ENCODE peak calls at places on chromosomes 4 and X, in four cellular contexts. One of them, this sample, is unnamed.

GRCh38 chr4:168634276-168634802 is 137.5 kb downstream of the PALLD start:
- DNase-seq in dorsolateral prefrontal cortex: no peak
- DNase-seq in spleen: no peak
- DNase-seq in left lung: no peak
- DNase-seq in this sample: peak; percentile 83

GRCh38 chrX:54564942-54565341 is 34.9 kb downstream of the GNL3L start:
- DNase-seq in spleen: no peak
- DNase-seq in left lung: no peak
- DNase-seq in dorsolateral prefrontal cortex: no peak
- DNase-seq in this sample: no peak

GRCh38 chr4:177005801-177006230 is 213.1 kb upstream of the VEGFC start:
- DNase-seq in left lung: no peak
- DNase-seq in spleen: no peak
- DNase-seq in dorsolateral prefrontal cortex: no peak
- DNase-seq in this sample: peak; percentile 92

GRCh38 chr4:38424171-38424871 is 239.7 kb upstream of the KLF3 start:
- DNase-seq in left lung: no peak
- DNase-seq in spleen: no peak
- DNase-seq in dorsolateral prefrontal cortex: no peak
- DNase-seq in this sample: no peak

GRCh38 chr4:184664445-184665210 is 15.1 kb downstream of the PRIMPOL start:
- DNase-seq in left lung: no peak
- DNase-seq in spleen: no peak
- DNase-seq in dorsolateral prefrontal cortex: no peak
- DNase-seq in this sample: peak; percentile 35

GRCh38 chr4:154998284-154998683 is 210.2 kb upstream of the NPY2R start:
- DNase-seq in spleen: no peak
- DNase-seq in dorsolateral prefrontal cortex: no peak
- DNase-seq in left lung: no peak
- DNase-seq in this sample: peak; percentile 97

GRCh38 chrX:3715921-3716320 is 2.5 kb upstream of the PRKX start:
- DNase-seq in left lung: no peak
- DNase-seq in spleen: no peak
- DNase-seq in dorsolateral prefrontal cortex: no peak
- DNase-seq in this sample: no peak

GRCh38 chrX:106726485-106727437 is at the start of gene RNF128:
- DNase-seq in spleen: peak; percentile 66
- DNase-seq in dorsolateral prefrontal cortex: peak; percentile 30
- DNase-seq in left lung: peak; percentile 82
- DNase-seq in this sample: peak; percentile 23

GRCh38 chrX:68935362-68935761 is 106.5 kb downstream of the EFNB1 start:
- DNase-seq in dorsolateral prefrontal cortex: no peak
- DNase-seq in left lung: no peak
- DNase-seq in spleen: no peak
- DNase-seq in this sample: no peak

GRCh38 chr4:169404959-169405358 is 134.2 kb upstream of the SH3RF1 start:
- DNase-seq in spleen: no peak
- DNase-seq in dorsolateral prefrontal cortex: no peak
- DNase-seq in left lung: no peak
- DNase-seq in this sample: peak; percentile 77

GRCh38 chr4:9703391-9703790 is 78.0 kb upstream of the DRD5 start:
- DNase-seq in left lung: no peak
- DNase-seq in spleen: no peak
- DNase-seq in dorsolateral prefrontal cortex: no peak
- DNase-seq in this sample: peak; percentile 30

GRCh38 chr4:62118558-62118957 is 918.4 kb downstream of the ADGRL3 start:
- DNase-seq in left lung: no peak
- DNase-seq in spleen: no peak
- DNase-seq in dorsolateral prefrontal cortex: no peak
- DNase-seq in this sample: no peak

GRCh38 chrX:2464677-2465166 is 36.1 kb downstream of the DHRSX start:
- DNase-seq in dorsolateral prefrontal cortex: no peak
- DNase-seq in spleen: no peak
- DNase-seq in left lung: no peak
- DNase-seq in this sample: no peak

GRCh38 chr4:61533140-61533539 is 333.0 kb downstream of the ADGRL3 start:
- DNase-seq in left lung: no peak
- DNase-seq in spleen: no peak
- DNase-seq in dorsolateral prefrontal cortex: no peak
- DNase-seq in this sample: no peak

GRCh38 chrX:119201570-119201969 is 34.5 kb upstream of the PGRMC1 start:
- DNase-seq in dorsolateral prefrontal cortex: no peak
- DNase-seq in spleen: no peak
- DNase-seq in left lung: no peak
- DNase-seq in this sample: peak; percentile 47

GRCh38 chr4:150769235-150769634 is 187.3 kb downstream of the MAB21L2 start:
- DNase-seq in spleen: no peak
- DNase-seq in dorsolateral prefrontal cortex: no peak
- DNase-seq in left lung: no peak
- DNase-seq in this sample: peak; percentile 86

GRCh38 chr4:113759696-113760093 is 1.8 kb downstream of the CAMK2D start:
- DNase-seq in spleen: no peak
- DNase-seq in left lung: no peak
- DNase-seq in dorsolateral prefrontal cortex: no peak
- DNase-seq in this sample: no peak

GRCh38 chr4:119598521-119598920 is 30.1 kb downstream of the PDE5A start:
- DNase-seq in spleen: no peak
- DNase-seq in left lung: no peak
- DNase-seq in dorsolateral prefrontal cortex: no peak
- DNase-seq in this sample: no peak

GRCh38 chrX:124280294-124280902 is 52.1 kb upstream of the TEX13D start:
- DNase-seq in spleen: no peak
- DNase-seq in left lung: no peak
- DNase-seq in dorsolateral prefrontal cortex: no peak
- DNase-seq in this sample: no peak

GRCh38 chrX:29858714-29859113 is 356.6 kb upstream of the MAGEB2 start:
- DNase-seq in dorsolateral prefrontal cortex: no peak
- DNase-seq in left lung: no peak
- DNase-seq in spleen: no peak
- DNase-seq in this sample: peak; percentile 32

GRCh38 chr4:158621729-158622128 is 50.0 kb downstream of the C4orf46 start:
- DNase-seq in spleen: no peak
- DNase-seq in left lung: no peak
- DNase-seq in dorsolateral prefrontal cortex: no peak
- DNase-seq in this sample: no peak

GRCh38 chr4:133799916-133800315 is 401.7 kb downstream of the PABPC4L start:
- DNase-seq in spleen: no peak
- DNase-seq in dorsolateral prefrontal cortex: no peak
- DNase-seq in left lung: no peak
- DNase-seq in this sample: peak; percentile 25
- H3K4me3 ChIP-seq in spleen: no peak overlapping the region
- H3K4me3 ChIP-seq in dorsolateral prefrontal cortex: no peak overlapping the region
- H3K4me3 ChIP-seq in left lung: no peak overlapping the region
- H3K4me3 ChIP-seq in this sample: no peak overlapping the region

GRCh38 chr4:123399638-123400358 is 3.2 kb downstream of the SPRY1 start:
- DNase-seq in left lung: no peak
- DNase-seq in spleen: no peak
- DNase-seq in dorsolateral prefrontal cortex: no peak
- DNase-seq in this sample: peak; percentile 42
- TF ChIP-seq CTCF in left lung: no peak
- TF ChIP-seq CTCF in spleen: no peak
- TF ChIP-seq CTCF in dorsolateral prefrontal cortex: no peak
- TF ChIP-seq CTCF in this sample: no peak

DNA sequence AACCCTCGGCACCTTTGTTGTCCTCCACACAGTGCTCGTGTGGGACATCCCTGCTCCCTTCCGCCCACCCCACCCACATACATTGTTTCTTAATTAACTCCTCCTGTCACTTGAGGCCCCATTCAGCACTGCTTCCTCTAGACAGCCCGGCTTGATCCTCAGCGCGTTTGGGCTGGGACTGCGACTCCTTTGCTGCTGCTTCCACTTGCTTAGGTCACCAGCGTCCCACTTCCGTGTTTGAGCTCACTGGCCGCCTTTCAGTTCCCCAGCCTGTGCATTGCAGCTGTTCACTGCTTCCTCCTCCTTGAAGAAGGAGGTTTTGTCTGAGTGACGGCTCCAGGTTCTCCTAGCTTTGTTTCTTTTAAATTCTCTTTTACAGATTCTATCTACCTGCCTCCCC is 16.1 kb downstream of the RNF4 start:
- DNase-seq in left lung: peak; percentile 92
- DNase-seq in dorsolateral prefrontal cortex: peak; percentile 35
- DNase-seq in spleen: peak; percentile 95
- DNase-seq in this sample: peak; percentile 49
- H3K4me3 ChIP-seq in left lung: no peak overlapping the region
- H3K4me3 ChIP-seq in dorsolateral prefrontal cortex: no peak overlapping the region
- H3K4me3 ChIP-seq in spleen: peak overlapping the region; percentile 54
- H3K4me3 ChIP-seq in this sample: no peak overlapping the region

GRCh38 chr4:23368081-23368697 is 521.7 kb downstream of the PPARGC1A start:
- DNase-seq in spleen: no peak
- DNase-seq in left lung: no peak
- DNase-seq in dorsolateral prefrontal cortex: no peak
- DNase-seq in this sample: no peak
- TF ChIP-seq CTCF in spleen: no peak
- TF ChIP-seq CTCF in left lung: no peak
- TF ChIP-seq CTCF in dorsolateral prefrontal cortex: no peak
- TF ChIP-seq CTCF in this sample: no peak

GRCh38 chr4:71232846-71233245 is 106.0 kb upstream of the SLC4A4 start:
- DNase-seq in spleen: no peak
- DNase-seq in left lung: no peak
- DNase-seq in dorsolateral prefrontal cortex: no peak
- DNase-seq in this sample: no peak

GRCh38 chr4:71235321-71236206 is 103.3 kb upstream of the SLC4A4 start:
- DNase-seq in spleen: no peak
- DNase-seq in dorsolateral prefrontal cortex: peak; percentile 38
- DNase-seq in left lung: no peak
- DNase-seq in this sample: no peak

GRCh38 chr4:71237626-71238025 is 101.2 kb upstream of the SLC4A4 start:
- DNase-seq in dorsolateral prefrontal cortex: no peak
- DNase-seq in left lung: no peak
- DNase-seq in spleen: no peak
- DNase-seq in this sample: no peak

GRCh38 chr4:71239365-71239764 is 99.5 kb upstream of the SLC4A4 start:
- DNase-seq in dorsolateral prefrontal cortex: no peak
- DNase-seq in spleen: no peak
- DNase-seq in left lung: no peak
- DNase-seq in this sample: peak; percentile 23

DNA sequence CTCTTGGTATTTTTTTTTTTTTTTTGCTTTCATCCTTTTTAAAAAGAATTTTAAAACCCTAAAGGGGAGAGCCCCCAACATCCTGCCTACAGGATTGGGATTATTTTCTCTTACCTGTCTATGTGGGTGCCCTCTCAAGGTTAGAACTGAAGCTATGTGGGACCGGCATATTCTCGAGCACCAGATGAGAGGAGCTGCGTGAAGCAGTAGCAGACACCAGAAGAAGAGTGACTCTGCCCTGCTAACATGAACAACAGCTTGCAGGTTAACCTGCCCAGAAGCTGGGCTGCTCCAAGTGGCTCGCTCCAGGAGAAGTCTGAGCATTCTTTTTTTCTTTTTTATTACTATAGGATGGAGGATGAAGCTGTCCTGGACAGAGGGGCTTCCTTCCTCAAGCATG is 102.6 kb upstream of the SLC4A4 start:
- DNase-seq in spleen: no peak
- DNase-seq in left lung: no peak
- DNase-seq in dorsolateral prefrontal cortex: no peak
- DNase-seq in this sample: no peak
- H3K4me3 ChIP-seq in spleen: no peak overlapping the region
- H3K4me3 ChIP-seq in left lung: no peak overlapping the region
- H3K4me3 ChIP-seq in dorsolateral prefrontal cortex: no peak overlapping the region
- H3K4me3 ChIP-seq in this sample: no peak overlapping the region

GRCh38 chr4:3192827-3193226 is 56.1 kb upstream of the MSANTD1 start:
- DNase-seq in left lung: no peak
- DNase-seq in dorsolateral prefrontal cortex: no peak
- DNase-seq in spleen: no peak
- DNase-seq in this sample: no peak

GRCh38 chr4:3196670-3197359 is 52.1 kb upstream of the MSANTD1 start:
- DNase-seq in spleen: no peak
- DNase-seq in left lung: no peak
- DNase-seq in dorsolateral prefrontal cortex: no peak
- DNase-seq in this sample: no peak

GRCh38 chr4:3192188-3192587 is 56.8 kb upstream of the MSANTD1 start:
- DNase-seq in left lung: no peak
- DNase-seq in dorsolateral prefrontal cortex: no peak
- DNase-seq in spleen: no peak
- DNase-seq in this sample: no peak

GRCh38 chr4:3190549-3190948 is 58.4 kb upstream of the MSANTD1 start:
- DNase-seq in left lung: no peak
- DNase-seq in spleen: no peak
- DNase-seq in dorsolateral prefrontal cortex: no peak
- DNase-seq in this sample: no peak

GRCh38 chr4:3193531-3194203 is 55.3 kb upstream of the MSANTD1 start:
- DNase-seq in spleen: no peak
- DNase-seq in left lung: no peak
- DNase-seq in dorsolateral prefrontal cortex: no peak
- DNase-seq in this sample: peak; percentile 25
- TF ChIP-seq CTCF in spleen: peak; percentile 48
- TF ChIP-seq CTCF in left lung: no peak
- TF ChIP-seq CTCF in dorsolateral prefrontal cortex: no peak
- TF ChIP-seq CTCF in this sample: peak; percentile 5

GRCh38 chr4:140652601-140653000 is 83.8 kb upstream of the UCP1 start:
- DNase-seq in spleen: no peak
- DNase-seq in left lung: no peak
- DNase-seq in dorsolateral prefrontal cortex: no peak
- DNase-seq in this sample: no peak

GRCh38 chr4:140654516-140654855 is 85.7 kb upstream of the UCP1 start:
- DNase-seq in spleen: no peak
- DNase-seq in left lung: no peak
- DNase-seq in dorsolateral prefrontal cortex: no peak
- DNase-seq in this sample: no peak

GRCh38 chr4:140648716-140649115 is 80.0 kb upstream of the UCP1 start:
- DNase-seq in spleen: no peak
- DNase-seq in left lung: no peak
- DNase-seq in dorsolateral prefrontal cortex: no peak
- DNase-seq in this sample: no peak

GRCh38 chr4:140653718-140654515 is 85.2 kb upstream of the UCP1 start:
- DNase-seq in spleen: no peak
- DNase-seq in dorsolateral prefrontal cortex: no peak
- DNase-seq in left lung: no peak
- DNase-seq in this sample: peak; percentile 41
- H3K4me3 ChIP-seq in spleen: peak overlapping the region; percentile 25
- H3K4me3 ChIP-seq in dorsolateral prefrontal cortex: no peak overlapping the region
- H3K4me3 ChIP-seq in left lung: no peak overlapping the region
- H3K4me3 ChIP-seq in this sample: no peak overlapping the region

GRCh38 chrX:16664059-16664458 is 14.1 kb downstream of the S100G start:
- DNase-seq in left lung: no peak
- DNase-seq in dorsolateral prefrontal cortex: no peak
- DNase-seq in spleen: no peak
- DNase-seq in this sample: peak; percentile 59
- TF ChIP-seq CTCF in left lung: no peak
- TF ChIP-seq CTCF in dorsolateral prefrontal cortex: no peak
- TF ChIP-seq CTCF in spleen: no peak
- TF ChIP-seq CTCF in this sample: peak; percentile 24

This sample was measured in fibroblast of mammary gland.